ENCODE peak calls at places on chromosome 10, in six cellular contexts. One of them, this sample, is unnamed.

GRCh38 chr10:86500846-86501245 is 20.7 kb downstream of the WAPL start:
- DNase-seq in activated CD4-positive, alpha-beta T cell treated with anti-CD3 and anti-CD28 coated beads for 48 hours: no peak
- DNase-seq in foreskin fibroblast: peak; percentile 31
- DNase-seq in fibroblast of pulmonary artery: peak; percentile 23
- DNase-seq in activated CD4-positive, alpha-beta memory T cell treated with anti-CD3 and anti-CD28 coated beads for 36 hours: no peak
- DNase-seq in epithelial cell of esophagus: peak; percentile 11
- DNase-seq in this sample: no peak

GRCh38 chr10:4453276-4453675 is 372.7 kb upstream of the AKR1E2 start:
- DNase-seq in activated CD4-positive, alpha-beta T cell treated with anti-CD3 and anti-CD28 coated beads for 48 hours: no peak
- DNase-seq in foreskin fibroblast: no peak
- DNase-seq in fibroblast of pulmonary artery: no peak
- DNase-seq in activated CD4-positive, alpha-beta memory T cell treated with anti-CD3 and anti-CD28 coated beads for 36 hours: no peak
- DNase-seq in epithelial cell of esophagus: no peak
- DNase-seq in this sample: no peak

GRCh38 chr10:71232089-71232998 is 20.0 kb downstream of the UNC5B start:
- DNase-seq in activated CD4-positive, alpha-beta T cell treated with anti-CD3 and anti-CD28 coated beads for 48 hours: no peak
- DNase-seq in foreskin fibroblast: peak; percentile 62
- DNase-seq in fibroblast of pulmonary artery: peak; percentile 51
- DNase-seq in activated CD4-positive, alpha-beta memory T cell treated with anti-CD3 and anti-CD28 coated beads for 36 hours: no peak
- DNase-seq in epithelial cell of esophagus: peak; percentile 9
- DNase-seq in this sample: no peak

GRCh38 chr10:60291354-60291930 is 98.2 kb downstream of the ANK3 start:
- DNase-seq in activated CD4-positive, alpha-beta T cell treated with anti-CD3 and anti-CD28 coated beads for 48 hours: no peak
- DNase-seq in foreskin fibroblast: peak; percentile 14
- DNase-seq in fibroblast of pulmonary artery: peak; percentile 79
- DNase-seq in activated CD4-positive, alpha-beta memory T cell treated with anti-CD3 and anti-CD28 coated beads for 36 hours: no peak
- DNase-seq in epithelial cell of esophagus: peak; percentile 27
- DNase-seq in this sample: no peak

GRCh38 chr10:4033341-4033896 is 248.4 kb upstream of the KLF6 start:
- DNase-seq in activated CD4-positive, alpha-beta T cell treated with anti-CD3 and anti-CD28 coated beads for 48 hours: no peak
- DNase-seq in foreskin fibroblast: no peak
- DNase-seq in fibroblast of pulmonary artery: no peak
- DNase-seq in activated CD4-positive, alpha-beta memory T cell treated with anti-CD3 and anti-CD28 coated beads for 36 hours: peak; percentile 33
- DNase-seq in epithelial cell of esophagus: no peak
- DNase-seq in this sample: no peak

GRCh38 chr10:625335-625699 is 64.2 kb downstream of the DIP2C start:
- DNase-seq in activated CD4-positive, alpha-beta T cell treated with anti-CD3 and anti-CD28 coated beads for 48 hours: no peak
- DNase-seq in foreskin fibroblast: no peak
- DNase-seq in fibroblast of pulmonary artery: no peak
- DNase-seq in activated CD4-positive, alpha-beta memory T cell treated with anti-CD3 and anti-CD28 coated beads for 36 hours: no peak
- DNase-seq in epithelial cell of esophagus: no peak
- DNase-seq in this sample: no peak

GRCh38 chr10:35336921-35337741 is 822 bp downstream of the CCNY start:
- DNase-seq in activated CD4-positive, alpha-beta T cell treated with anti-CD3 and anti-CD28 coated beads for 48 hours: peak; percentile 52
- DNase-seq in foreskin fibroblast: no peak
- DNase-seq in fibroblast of pulmonary artery: no peak
- DNase-seq in activated CD4-positive, alpha-beta memory T cell treated with anti-CD3 and anti-CD28 coated beads for 36 hours: peak; percentile 46
- DNase-seq in epithelial cell of esophagus: peak; percentile 36
- DNase-seq in this sample: peak; percentile 43

GRCh38 chr10:72107325-72108003 is 19.1 kb upstream of the SPOCK2 start:
- DNase-seq in activated CD4-positive, alpha-beta T cell treated with anti-CD3 and anti-CD28 coated beads for 48 hours: no peak
- DNase-seq in foreskin fibroblast: no peak
- DNase-seq in fibroblast of pulmonary artery: no peak
- DNase-seq in activated CD4-positive, alpha-beta memory T cell treated with anti-CD3 and anti-CD28 coated beads for 36 hours: no peak
- DNase-seq in epithelial cell of esophagus: peak; percentile 81
- DNase-seq in this sample: no peak

GRCh38 chr10:62268027-62268398 is 631 bp downstream of the RTKN2 start:
- DNase-seq in activated CD4-positive, alpha-beta T cell treated with anti-CD3 and anti-CD28 coated beads for 48 hours: no peak
- DNase-seq in foreskin fibroblast: no peak
- DNase-seq in fibroblast of pulmonary artery: no peak
- DNase-seq in activated CD4-positive, alpha-beta memory T cell treated with anti-CD3 and anti-CD28 coated beads for 36 hours: no peak
- DNase-seq in epithelial cell of esophagus: no peak
- DNase-seq in this sample: no peak

GRCh38 chr10:31194986-31195385 is 124.0 kb upstream of the ZEB1 start:
- DNase-seq in activated CD4-positive, alpha-beta T cell treated with anti-CD3 and anti-CD28 coated beads for 48 hours: no peak
- DNase-seq in foreskin fibroblast: no peak
- DNase-seq in fibroblast of pulmonary artery: no peak
- DNase-seq in activated CD4-positive, alpha-beta memory T cell treated with anti-CD3 and anti-CD28 coated beads for 36 hours: no peak
- DNase-seq in epithelial cell of esophagus: peak; percentile 6
- DNase-seq in this sample: no peak

GRCh38 chr10:45422207-45422606 is 48.2 kb downstream of the ALOX5 start:
- DNase-seq in activated CD4-positive, alpha-beta T cell treated with anti-CD3 and anti-CD28 coated beads for 48 hours: no peak
- DNase-seq in foreskin fibroblast: no peak
- DNase-seq in fibroblast of pulmonary artery: no peak
- DNase-seq in activated CD4-positive, alpha-beta memory T cell treated with anti-CD3 and anti-CD28 coated beads for 36 hours: no peak
- DNase-seq in epithelial cell of esophagus: no peak
- DNase-seq in this sample: no peak

GRCh38 chr10:69911571-69912528 is 110.1 kb downstream of the COL13A1 start:
- DNase-seq in activated CD4-positive, alpha-beta T cell treated with anti-CD3 and anti-CD28 coated beads for 48 hours: no peak
- DNase-seq in foreskin fibroblast: no peak
- DNase-seq in fibroblast of pulmonary artery: peak; percentile 39
- DNase-seq in activated CD4-positive, alpha-beta memory T cell treated with anti-CD3 and anti-CD28 coated beads for 36 hours: no peak
- DNase-seq in epithelial cell of esophagus: no peak
- DNase-seq in this sample: no peak

GRCh38 chr10:57338823-57339558 is 928.7 kb downstream of the IPMK start:
- DNase-seq in activated CD4-positive, alpha-beta T cell treated with anti-CD3 and anti-CD28 coated beads for 48 hours: no peak
- DNase-seq in foreskin fibroblast: peak; percentile 6
- DNase-seq in fibroblast of pulmonary artery: peak; percentile 64
- DNase-seq in activated CD4-positive, alpha-beta memory T cell treated with anti-CD3 and anti-CD28 coated beads for 36 hours: no peak
- DNase-seq in epithelial cell of esophagus: peak; percentile 47
- DNase-seq in this sample: peak; percentile 16

GRCh38 chr10:121687094-121687850 is 89.0 kb upstream of the FGFR2 start:
- DNase-seq in activated CD4-positive, alpha-beta T cell treated with anti-CD3 and anti-CD28 coated beads for 48 hours: no peak
- DNase-seq in foreskin fibroblast: no peak
- DNase-seq in fibroblast of pulmonary artery: no peak
- DNase-seq in activated CD4-positive, alpha-beta memory T cell treated with anti-CD3 and anti-CD28 coated beads for 36 hours: no peak
- DNase-seq in epithelial cell of esophagus: no peak
- DNase-seq in this sample: no peak

GRCh38 chr10:22433875-22434274 is 88.6 kb downstream of the SPAG6 start:
- DNase-seq in activated CD4-positive, alpha-beta T cell treated with anti-CD3 and anti-CD28 coated beads for 48 hours: no peak
- DNase-seq in foreskin fibroblast: peak; percentile 80
- DNase-seq in fibroblast of pulmonary artery: peak; percentile 94
- DNase-seq in activated CD4-positive, alpha-beta memory T cell treated with anti-CD3 and anti-CD28 coated beads for 36 hours: no peak
- DNase-seq in epithelial cell of esophagus: peak; percentile 75
- DNase-seq in this sample: peak; percentile 81

GRCh38 chr10:54372164-54372563 is 428.9 kb downstream of the PCDH15 start:
- DNase-seq in activated CD4-positive, alpha-beta T cell treated with anti-CD3 and anti-CD28 coated beads for 48 hours: no peak
- DNase-seq in foreskin fibroblast: no peak
- DNase-seq in fibroblast of pulmonary artery: no peak
- DNase-seq in activated CD4-positive, alpha-beta memory T cell treated with anti-CD3 and anti-CD28 coated beads for 36 hours: no peak
- DNase-seq in epithelial cell of esophagus: no peak
- DNase-seq in this sample: no peak

GRCh38 chr10:14306201-14306600 is 24.5 kb downstream of the FRMD4A start:
- DNase-seq in activated CD4-positive, alpha-beta T cell treated with anti-CD3 and anti-CD28 coated beads for 48 hours: no peak
- DNase-seq in foreskin fibroblast: no peak
- DNase-seq in fibroblast of pulmonary artery: no peak
- DNase-seq in activated CD4-positive, alpha-beta memory T cell treated with anti-CD3 and anti-CD28 coated beads for 36 hours: no peak
- DNase-seq in epithelial cell of esophagus: no peak
- DNase-seq in this sample: no peak

GRCh38 chr10:77393821-77394501 is 243.6 kb downstream of the KCNMA1 start:
- DNase-seq in activated CD4-positive, alpha-beta T cell treated with anti-CD3 and anti-CD28 coated beads for 48 hours: no peak
- DNase-seq in foreskin fibroblast: no peak
- DNase-seq in fibroblast of pulmonary artery: no peak
- DNase-seq in activated CD4-positive, alpha-beta memory T cell treated with anti-CD3 and anti-CD28 coated beads for 36 hours: no peak
- DNase-seq in epithelial cell of esophagus: peak; percentile 82
- DNase-seq in this sample: no peak

This sample was measured in SJSA1.